ENCODE peak calls at places on chromosome 6, in five cellular contexts. Y is prostate gland; G is choroid plexus epithelial cell; M is tibial artery; V is CD8-positive, alpha-beta memory T cell. P is an unnamed sample.

GRCh38 chr6:14876778-14877613 is 368.9 kb upstream of the JARID2 start:
- DNase-seq in G (peak), M (no peak), Y (no peak), V (peak), P (peak)

GRCh38 chr6:26331809-26332226 is 33.2 kb upstream of the BTN3A2 start:
- DNase-seq in M (no peak), V (peak), G (no peak), Y (no peak), P (no peak)

GRCh38 chr6:56938634-56939294 is 16.1 kb upstream of the BEND6 start:
- DNase-seq in G (peak), V (no peak), M (peak), Y (no peak), P (no peak)

GRCh38 chr6:11292837-11293236 is 60.4 kb upstream of the NEDD9 start:
- DNase-seq in V (no peak), M (no peak), Y (no peak), G (no peak), P (no peak)

GRCh38 chr6:156593893-156594292 is 183.3 kb upstream of the ARID1B start:
- DNase-seq in G (no peak), V (no peak), M (no peak), Y (no peak), P (no peak)

GRCh38 chr6:151494235-151494950 is 576 bp downstream of the CCDC170 start:
- DNase-seq in G (peak), M (peak), Y (peak), V (no peak), P (no peak)

GRCh38 chr6:9481292-9482029 is 933.4 kb downstream of the TFAP2A start:
- DNase-seq in M (no peak), Y (no peak), G (peak), V (no peak), P (no peak)

GRCh38 chr6:166633732-166634535 is 6.9 kb upstream of the RPS6KA2 start:
- DNase-seq in V (no peak), M (no peak), Y (no peak), G (no peak), P (no peak)

GRCh38 chr6:26249959-26250805 is 114.8 kb upstream of the BTN3A2 start:
- DNase-seq in M (no peak), V (peak), G (peak), Y (peak), P (peak)

GRCh38 chr6:16129623-16130243 is 847 bp downstream of the MYLIP start:
- DNase-seq in M (peak), V (peak), G (peak), Y (no peak), P (no peak)

GRCh38 chr6:3294921-3295871 is 36.4 kb downstream of the PSMG4 start:
- DNase-seq in G (no peak), M (no peak), Y (no peak), V (no peak), P (no peak)

GRCh38 chr6:31400467-31401289 is 2.7 kb upstream of the MICA start:
- DNase-seq in M (peak), V (peak), Y (peak), G (peak), P (peak)

GRCh38 chr6:22099241-22099640 is 197.6 kb downstream of the PRL start:
- DNase-seq in G (no peak), V (no peak), Y (no peak), M (no peak), P (no peak)

GRCh38 chr6:93407186-93407585 is 12.2 kb downstream of the EPHA7 start:
- DNase-seq in G (peak), V (no peak), Y (no peak), M (no peak), P (no peak)

GRCh38 chr6:151087861-151088598 is 151.7 kb upstream of the AKAP12 start:
- DNase-seq in M (peak), V (no peak), G (peak), Y (no peak), P (no peak)

GRCh38 chr6:20464041-20464440 is 62.4 kb downstream of the E2F3 start:
- DNase-seq in Y (no peak), M (no peak), V (no peak), G (no peak), P (no peak)

GRCh38 chr6:34362909-34363713 is 29.4 kb downstream of the NUDT3 start:
- DNase-seq in M (no peak), G (no peak), Y (no peak), V (no peak), P (peak)

GRCh38 chr6:52571099-52571755 is 5.6 kb downstream of the TRAM2 start:
- DNase-seq in Y (no peak), G (no peak), V (no peak), M (peak), P (no peak)

GRCh38 chr6:33987531-33988021 is 158.3 kb downstream of the GRM4 start:
- DNase-seq in Y (peak), G (no peak), V (no peak), M (peak), P (no peak)

GRCh38 chr6:78398292-78398691 is 469.1 kb upstream of the IRAK1BP1 start:
- DNase-seq in G (no peak), Y (no peak), M (no peak), V (no peak), P (no peak)

GRCh38 chr6:37283268-37283667 is 25.3 kb upstream of the TMEM217 start:
- DNase-seq in V (no peak), M (no peak), Y (no peak), G (peak), P (no peak)

GRCh38 chr6:81606965-81607381 is 145.5 kb downstream of the TENT5A start:
- DNase-seq in G (peak), Y (no peak), V (no peak), M (no peak), P (no peak)

GRCh38 chr6:170471458-170471857 is 81.6 kb downstream of the PSMB1 start:
- DNase-seq in G (no peak), M (no peak), V (no peak), Y (no peak), P (no peak)

GRCh38 chr6:44833248-44833647 is 445.7 kb downstream of the CDC5L start:
- DNase-seq in V (no peak), Y (no peak), M (no peak), G (no peak), P (no peak)

GRCh38 chr6:35079311-35080000 is 61.7 kb downstream of the TCP11 start:
- DNase-seq in G (no peak), M (peak), Y (no peak), V (no peak), P (no peak)

GRCh38 chr6:31356216-31356945 is 598 bp downstream of the HLA-B start:
- DNase-seq in V (peak), Y (no peak), G (peak), M (peak), P (no peak)

DNA sequence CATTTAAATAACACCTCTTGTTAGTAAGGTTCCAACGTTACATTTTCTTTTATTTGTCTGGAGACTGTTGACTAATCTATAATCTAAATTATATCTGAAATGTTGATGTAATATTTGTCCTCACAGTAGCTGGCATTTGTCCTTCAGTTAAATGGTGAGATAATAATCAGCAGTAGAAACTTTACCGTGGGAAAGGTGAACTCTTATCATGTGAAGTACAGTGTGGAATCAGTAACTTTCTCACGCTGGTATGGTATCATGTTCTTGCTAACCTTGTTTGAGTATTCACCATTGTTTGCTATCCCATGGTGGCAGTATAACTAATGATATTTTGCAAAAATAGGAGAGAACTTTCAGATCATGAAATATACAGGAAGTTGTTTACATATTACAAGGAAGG is 4.7 kb downstream of the GMNN start:
- DNase-seq in Y (peak), G (peak), V (no peak), M (no peak), P (no peak)
- H3K4me3 ChIP-seq in Y (no peak), G (no peak), V (no peak), M (no peak), P (no peak)

DNA sequence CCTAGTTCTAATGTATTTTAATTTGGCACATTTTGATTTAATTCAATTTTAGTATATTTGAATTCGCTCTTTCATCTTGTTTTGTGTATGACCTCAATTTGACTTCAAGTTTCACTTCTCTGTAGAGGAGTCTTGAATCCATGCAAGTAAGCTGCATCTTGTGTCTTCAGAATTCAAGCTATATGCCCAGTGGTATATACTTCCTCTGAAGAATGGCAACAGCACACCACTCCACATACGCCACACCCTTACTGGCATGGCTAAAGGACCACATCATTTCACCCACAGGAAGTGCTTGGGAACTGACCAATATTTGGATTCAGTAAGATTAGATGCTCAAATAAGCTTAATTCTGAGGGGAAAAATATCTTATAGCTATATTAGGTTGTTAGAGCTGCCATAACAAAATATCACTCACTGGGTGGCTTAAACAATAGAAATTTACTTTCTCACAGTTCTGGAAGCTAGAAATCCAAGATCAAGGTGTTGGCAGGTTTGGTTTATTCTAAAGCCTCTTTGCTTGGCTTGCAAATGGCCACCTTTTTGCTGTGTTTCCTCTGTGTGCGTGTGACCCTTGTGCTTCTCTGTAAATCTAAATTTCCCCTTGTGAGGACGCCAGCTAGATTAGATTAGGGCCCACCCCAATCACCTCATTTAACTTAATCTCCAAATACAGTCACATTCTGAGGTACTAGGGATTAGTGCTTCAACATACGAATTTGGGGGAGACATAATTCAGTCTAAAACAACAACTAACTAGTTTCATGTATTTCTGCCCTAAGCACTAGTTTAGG is 2.8 kb upstream of the ASF1A start:
- DNase-seq in G (no peak), M (no peak), V (peak), Y (no peak), P (no peak)
- H3K4me3 ChIP-seq in G (no peak), M (no peak), V (peak), Y (no peak), P (no peak)

DNA sequence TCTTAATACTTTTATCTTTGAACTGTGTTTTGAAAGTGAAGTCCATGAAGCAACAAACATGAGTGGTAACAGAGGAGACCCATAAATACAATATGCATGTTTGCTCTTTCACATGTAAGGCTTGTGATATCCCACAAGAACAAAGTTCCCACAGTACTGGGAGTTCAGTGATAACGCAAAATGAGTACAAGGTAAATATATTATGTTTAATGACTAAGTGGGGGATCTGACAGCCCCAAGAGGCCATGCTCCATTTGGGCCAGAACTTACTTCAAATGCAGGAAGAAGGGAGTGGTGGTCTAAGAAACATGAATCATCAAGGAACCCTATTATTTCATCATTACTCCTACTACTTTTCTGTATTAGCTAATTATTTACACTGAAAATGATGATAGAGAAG is 157.2 kb downstream of the PHF3 start:
- DNase-seq in G (no peak), M (no peak), V (no peak), Y (no peak), P (no peak)
- H3K4me3 ChIP-seq in G (no peak), M (no peak), V (no peak), Y (no peak), P (no peak)

GRCh38 chr6:100467144-100468012 is 2.7 kb upstream of the SIM1 start:
- DNase-seq in G (no peak), V (no peak), M (no peak), Y (no peak), P (no peak)
- H3K4me3 ChIP-seq in G (no peak), V (no peak), M (no peak), Y (no peak), P (no peak)

DNA sequence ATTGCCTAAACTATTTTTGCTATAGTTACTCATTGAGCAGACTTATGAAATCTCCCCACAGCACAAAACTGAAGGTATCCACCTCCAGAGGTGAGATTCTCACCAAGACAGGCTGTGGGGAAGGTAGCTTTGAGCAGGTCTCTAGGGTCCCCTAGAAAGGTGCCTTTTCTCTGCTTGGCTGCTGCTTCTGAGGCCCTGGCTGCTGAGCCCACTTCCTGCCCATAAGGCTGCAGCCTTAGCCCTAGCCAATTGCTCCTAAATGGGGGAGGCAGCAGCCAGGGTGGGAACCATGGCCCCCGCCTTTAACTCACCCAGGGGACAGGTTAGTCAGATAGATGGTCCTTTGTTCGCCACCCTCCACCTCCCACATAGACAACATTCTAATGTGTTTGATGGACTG is 3.6 kb downstream of the NT5E start:
- DNase-seq in M (no peak), V (peak), G (no peak), Y (no peak), P (no peak)
- H3K4me3 ChIP-seq in M (no peak), V (no peak), G (no peak), Y (no peak), P (no peak)

DNA sequence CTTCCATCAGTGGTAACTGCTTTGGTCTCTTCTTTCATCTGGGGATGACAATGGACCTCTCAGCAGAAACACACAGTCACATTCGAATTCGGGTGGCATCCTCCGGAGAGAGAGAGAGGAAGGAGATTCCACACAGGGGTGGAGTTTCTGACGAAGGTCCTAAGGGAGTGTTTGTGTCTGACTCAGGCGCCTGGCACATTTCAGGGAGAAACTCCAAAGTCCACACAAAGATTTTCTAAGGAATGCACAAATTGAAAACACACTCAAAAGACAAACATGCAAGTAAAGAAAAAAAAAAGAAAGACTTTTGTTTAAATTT is 6.1 kb downstream of the EDN1 start:
- DNase-seq in Y (no peak), G (peak), V (no peak), M (peak), P (no peak)
- H3K4me3 ChIP-seq in Y (no peak), G (no peak), V (no peak), M (peak), P (no peak)

GRCh38 chr6:131627724-131628682 is at the start of gene MED23:
- DNase-seq in G (peak), V (peak), M (peak), Y (peak), P (peak)

GRCh38 chr6:131631625-131632284 is 3.7 kb upstream of the MED23 start:
- DNase-seq in Y (peak), M (no peak), V (no peak), G (no peak), P (no peak)

GRCh38 chr6:131629656-131630055 is 1.6 kb upstream of the MED23 start:
- DNase-seq in M (peak), Y (peak), V (no peak), G (no peak), P (no peak)

GRCh38 chr6:131628726-131629125 is 684 bp upstream of the MED23 start:
- DNase-seq in G (no peak), M (no peak), Y (no peak), V (peak), P (no peak)
- H3K4me3 ChIP-seq in G (no peak), M (peak), Y (peak), V (peak), P (peak)

DNA sequence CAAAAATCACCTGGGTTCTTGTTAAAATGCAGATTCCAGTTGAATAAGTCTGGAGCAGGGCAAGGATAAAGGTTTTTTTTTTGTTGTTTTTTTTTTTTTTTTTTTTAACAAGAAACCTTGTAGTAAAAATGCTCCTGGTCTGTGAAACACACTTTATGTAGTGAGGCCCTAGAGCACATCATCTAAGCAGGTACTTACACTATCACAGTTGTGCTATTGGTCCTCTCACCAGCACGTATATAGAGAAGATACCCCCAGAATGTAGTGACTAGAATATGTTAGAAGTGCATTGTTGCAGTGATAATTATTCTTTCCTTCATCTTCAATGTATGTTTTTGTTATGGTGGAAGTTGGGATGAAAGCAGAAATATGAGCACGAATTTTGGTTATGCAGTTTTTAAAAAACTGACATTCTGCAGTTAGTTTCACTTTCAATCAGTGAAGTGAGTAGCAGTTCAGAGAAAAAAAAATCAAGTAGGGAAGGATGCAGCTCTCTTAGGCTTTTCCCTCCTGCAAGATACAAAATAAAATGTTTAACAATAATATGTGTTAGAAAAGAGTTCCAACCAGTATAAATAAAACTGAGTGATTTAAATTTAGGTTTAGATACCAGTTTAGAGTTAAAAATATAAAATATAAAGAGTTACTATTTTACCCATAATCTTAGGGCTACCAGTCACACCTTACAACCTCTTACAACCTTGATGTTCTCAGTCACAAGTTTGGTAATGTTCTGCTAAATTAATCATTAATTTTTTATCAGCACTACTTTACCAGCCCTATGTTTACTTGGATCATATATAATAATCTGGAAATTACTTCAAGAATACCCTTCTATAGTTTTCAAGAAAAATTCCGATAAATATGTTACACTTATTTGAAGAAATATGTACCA is 9.2 kb upstream of the DEFB113 start:
- DNase-seq in Y (no peak), M (no peak), G (no peak), V (no peak), P (no peak)
- H3K4me3 ChIP-seq in Y (no peak), M (no peak), G (no peak), V (no peak), P (no peak)

P was measured in Jurkat, Clone E6-1.